ENCODE peak calls at places on chromosome 6, in five cellular contexts. C is AG08396; B is mucosa of gallbladder; I is stimulated activated CD4-positive, alpha-beta T cell treated with anti-CD3 and anti-CD28 coated beads, Interleukin-1b, Interleukin-23, amount 100 ng/mL, for 1 hour; Z is mesothelial cell of epicardium. W is an unnamed sample.

GRCh38 chr6:151757506-151757955 is 50.0 kb upstream of the ESR1 start:
- DNase-seq in I (no peak), B (no peak), C (no peak), Z (no peak), W (no peak)

GRCh38 chr6:113137411-113137810 is 719.7 kb upstream of the MARCKS start:
- DNase-seq in C (peak), B (no peak), I (no peak), Z (no peak), W (peak)

GRCh38 chr6:24882835-24883555 is 52.8 kb downstream of the RIPOR2 start:
- DNase-seq in I (no peak), B (no peak), Z (no peak), C (no peak), W (no peak)

GRCh38 chr6:149545754-149546471 is at the start of gene PPIL4:
- DNase-seq in Z (peak), C (peak), I (peak), B (peak), W (peak)

GRCh38 chr6:149060985-149061760 is 256.3 kb upstream of the TAB2 start:
- DNase-seq in C (no peak), I (no peak), Z (no peak), B (peak), W (peak)

GRCh38 chr6:145705561-145705960 is 29.8 kb downstream of the EPM2A start:
- DNase-seq in Z (no peak), B (no peak), I (no peak), C (no peak), W (no peak)

GRCh38 chr6:126153661-126154060 is 167.3 kb downstream of the TRMT11 start:
- DNase-seq in I (no peak), Z (no peak), B (no peak), C (peak), W (no peak)

GRCh38 chr6:18384621-18385020 is 2.5 kb upstream of the RNF144B start:
- DNase-seq in I (no peak), B (no peak), C (no peak), Z (no peak), W (no peak)

GRCh38 chr6:3277251-3277650 is 18.5 kb downstream of the PSMG4 start:
- DNase-seq in I (no peak), C (no peak), B (no peak), Z (no peak), W (no peak)

GRCh38 chr6:40160826-40161225 is 226.6 kb upstream of the MOCS1 start:
- DNase-seq in Z (no peak), C (no peak), I (no peak), B (no peak), W (no peak)

GRCh38 chr6:33708516-33709204 is 2.8 kb downstream of the UQCC2 start:
- DNase-seq in B (no peak), I (no peak), Z (no peak), C (no peak), W (no peak)

GRCh38 chr6:108768176-108768555 is 80.1 kb upstream of the ARMC2 start:
- DNase-seq in B (no peak), I (no peak), C (no peak), Z (no peak), W (no peak)

GRCh38 chr6:26258199-26258977 is 106.6 kb upstream of the BTN3A2 start:
- DNase-seq in Z (no peak), B (no peak), I (no peak), C (no peak), W (no peak)

GRCh38 chr6:100188754-100189153 is 194.7 kb upstream of the MCHR2 start:
- DNase-seq in C (no peak), I (no peak), B (no peak), Z (no peak), W (no peak)

GRCh38 chr6:38818691-38819090 is 103.6 kb downstream of the DNAH8 start:
- DNase-seq in C (no peak), B (no peak), I (no peak), Z (no peak), W (no peak)

GRCh38 chr6:142013286-142013685 is 119.4 kb upstream of the GJE1 start:
- DNase-seq in B (no peak), C (no peak), I (no peak), Z (no peak), W (peak)

GRCh38 chr6:56593801-56594318 is 48.8 kb downstream of the DST start:
- DNase-seq in B (no peak), C (peak), I (no peak), Z (no peak), W (peak)

GRCh38 chr6:15417811-15418210 is 171.9 kb downstream of the JARID2 start:
- DNase-seq in I (no peak), B (no peak), C (no peak), Z (no peak), W (no peak)

GRCh38 chr6:7432391-7433207 is 43.0 kb downstream of the RIOK1 start:
- DNase-seq in I (no peak), Z (no peak), C (no peak), B (no peak), W (no peak)

GRCh38 chr6:140609956-140610355 is 1235.5 kb upstream of the CITED2 start:
- DNase-seq in B (no peak), I (no peak), Z (no peak), C (no peak), W (peak)

GRCh38 chr6:35469711-35470662 is 1.8 kb downstream of the RPL10A start:
- DNase-seq in B (no peak), C (no peak), Z (no peak), I (no peak), W (peak)

GRCh38 chr6:157755032-157755751 is 67.9 kb upstream of the SNX9 start:
- DNase-seq in B (no peak), Z (no peak), C (no peak), I (no peak), W (peak)

GRCh38 chr6:122653094-122653493 is 42.9 kb downstream of the PKIB start:
- DNase-seq in C (no peak), B (no peak), Z (no peak), I (no peak), W (no peak)

GRCh38 chr6:16049178-16049577 is 79.7 kb upstream of the MYLIP start:
- DNase-seq in C (no peak), I (no peak), Z (no peak), B (no peak), W (peak)

GRCh38 chr6:8705435-8706020 is 270.2 kb upstream of the SLC35B3 start:
- DNase-seq in C (no peak), B (no peak), Z (no peak), I (no peak), W (no peak)

GRCh38 chr6:71745525-71745924 is 140.8 kb upstream of the RIMS1 start:
- DNase-seq in C (no peak), I (no peak), B (no peak), Z (no peak), W (no peak)

GRCh38 chr6:148203970-148204369 is 138.7 kb upstream of the SASH1 start:
- DNase-seq in I (no peak), C (peak), B (no peak), Z (no peak), W (peak)

GRCh38 chr6:165091121-165091785 is 218.2 kb downstream of the C6orf118 start:
- DNase-seq in C (no peak), I (no peak), B (no peak), Z (no peak), W (no peak)

GRCh38 chr6:42281570-42281969 is 63.9 kb upstream of the MRPS10 start:
- DNase-seq in C (no peak), B (no peak), I (peak), Z (no peak), W (no peak)

GRCh38 chr6:312704-313485 is 20.6 kb downstream of the DUSP22 start:
- DNase-seq in Z (no peak), I (no peak), B (no peak), C (no peak), W (no peak)

GRCh38 chr6:90938116-90938515 is 351.2 kb upstream of the MAP3K7 start:
- DNase-seq in B (no peak), I (no peak), C (no peak), Z (no peak), W (peak)

GRCh38 chr6:158150701-158151100 is 17.4 kb downstream of the SERAC1 start:
- DNase-seq in B (no peak), Z (no peak), I (no peak), C (no peak), W (peak)

GRCh38 chr6:46687619-46688097 is at the start of gene TDRD6:
- DNase-seq in B (no peak), I (no peak), Z (no peak), C (no peak), W (no peak)

GRCh38 chr6:90285611-90286381 is 10.8 kb downstream of the BACH2 start:
- DNase-seq in B (peak), C (peak), Z (no peak), I (no peak), W (peak)

W was measured in adipocyte.